ENCODE peak calls at places on chromosomes 12 and 14, in eight cellular contexts. N, C, X, E, B, A, T and F are unnamed samples.

GRCh38 chr12:79247494-79247893 is 382.9 kb downstream of the SYT1 start:
- DNase-seq in N (no peak), C (no peak), X (no peak), E (no peak), B (no peak), A (no peak), T (no peak), F (no peak)

GRCh38 chr14:35682802-35683201 is 126.3 kb downstream of the RALGAPA1 start:
- DNase-seq in N (peak; percentile 30), C (no peak), X (no peak), E (no peak), B (no peak), A (no peak), T (no peak), F (no peak)

GRCh38 chr12:109732321-109733305 is 19.0 kb downstream of the FAM222A start:
- DNase-seq in N (no peak), C (no peak), X (no peak), E (peak; percentile 5), B (peak; percentile 62), A (peak; percentile 26), T (peak; percentile 61), F (peak; percentile 30)

GRCh38 chr12:95216704-95217376 is 427 bp downstream of the FGD6 start:
- DNase-seq in N (no peak), C (no peak), X (no peak), E (no peak), B (no peak), A (no peak), T (no peak), F (no peak)

GRCh38 chr14:81234268-81234667 is 13.5 kb upstream of the GTF2A1 start:
- DNase-seq in N (no peak), C (no peak), X (no peak), E (no peak), B (no peak), A (no peak), T (no peak), F (no peak)

GRCh38 chr12:63319936-63320633 is 169.1 kb upstream of the AVPR1A start:
- DNase-seq in N (no peak), C (no peak), X (peak; percentile 60), E (no peak), B (no peak), A (no peak), T (no peak), F (no peak)

GRCh38 chr12:79098530-79098929 is 234.0 kb downstream of the SYT1 start:
- DNase-seq in N (no peak), C (no peak), X (no peak), E (no peak), B (no peak), A (no peak), T (no peak), F (no peak)

GRCh38 chr14:95470942-95471499 is 45.4 kb downstream of the SYNE3 start:
- DNase-seq in N (no peak), C (no peak), X (no peak), E (no peak), B (no peak), A (no peak), T (no peak), F (no peak)

GRCh38 chr14:57122129-57122528 is 146.6 kb downstream of the EXOC5 start:
- DNase-seq in N (no peak), C (no peak), X (no peak), E (no peak), B (no peak), A (no peak), T (no peak), F (no peak)

GRCh38 chr14:52080817-52081755 is 12.2 kb upstream of the NID2 start:
- DNase-seq in N (peak; percentile 96), C (no peak), X (peak; percentile 96), E (no peak), B (no peak), A (no peak), T (no peak), F (no peak)

GRCh38 chr14:50615056-50615455 is 53.0 kb downstream of the SAV1 start:
- DNase-seq in N (no peak), C (no peak), X (no peak), E (no peak), B (no peak), A (no peak), T (no peak), F (no peak)

GRCh38 chr12:113204806-113205205 is 16.5 kb upstream of the TPCN1 start:
- DNase-seq in N (no peak), C (no peak), X (no peak), E (no peak), B (no peak), A (no peak), T (no peak), F (no peak)

GRCh38 chr12:69348162-69348938 is at the start of gene LYZ:
- DNase-seq in N (no peak), C (no peak), X (no peak), E (no peak), B (no peak), A (no peak), T (no peak), F (no peak)
- H3K27ac ChIP-seq in N (no peak within 1 kb of the TSS), C (no peak within 1 kb of the TSS), X (no peak within 1 kb of the TSS), E (no peak within 1 kb of the TSS), B (peak within 1 kb of the TSS; percentile 89), A (no peak within 1 kb of the TSS), T (no peak within 1 kb of the TSS), F (no peak within 1 kb of the TSS)

GRCh38 chr12:121096199-121096798 is 36.4 kb upstream of the P2RX7 start:
- DNase-seq in N (no peak), C (no peak), X (no peak), E (no peak), B (no peak), A (no peak), T (no peak), F (no peak)
- TF ChIP-seq CTCF in N (no peak), C (no peak), X (no peak), E (no peak), B (peak; percentile 32), A (no peak), T (no peak), F (no peak)

GRCh38 chr12:54016478-54016964 is 7.7 kb downstream of the HOXC8 start:
- DNase-seq in N (no peak), C (peak; percentile 20), X (no peak), E (peak; percentile 49), B (peak; percentile 56), A (no peak), T (no peak), F (no peak)
- H3K4me3 ChIP-seq in N (no peak overlapping the region), C (no peak overlapping the region), X (no peak overlapping the region), E (peak overlapping the region; percentile 49), B (no peak overlapping the region), A (peak overlapping the region; percentile 45), T (no peak overlapping the region), F (no peak overlapping the region)

GRCh38 chr14:90655829-90656228 is 160.4 kb downstream of the TTC7B start:
- DNase-seq in N (no peak), C (no peak), X (no peak), E (no peak), B (no peak), A (no peak), T (no peak), F (no peak)
- H3K27ac ChIP-seq in N (no peak overlapping the region), C (no peak overlapping the region), X (no peak overlapping the region), E (no peak overlapping the region), B (no peak overlapping the region), A (no peak overlapping the region), T (no peak overlapping the region), F (peak overlapping the region; percentile 85)

GRCh38 chr14:20657216-20658211 is 16.0 kb upstream of the OR6S1 start:
- DNase-seq in N (no peak), C (no peak), X (peak; percentile 49), E (no peak), B (no peak), A (no peak), T (peak; percentile 59), F (no peak)
- TF ChIP-seq CTCF in N (no peak), C (no peak), X (peak; percentile 37), E (no peak), B (no peak), A (no peak), T (peak; percentile 36), F (no peak)

GRCh38 chr12:89080797-89081470 is 271.4 kb downstream of the DUSP6 start:
- DNase-seq in N (no peak), C (no peak), X (no peak), E (no peak), B (no peak), A (no peak), T (no peak), F (no peak)
- H3K4me3 ChIP-seq in N (no peak overlapping the region), C (no peak overlapping the region), X (no peak overlapping the region), E (no peak overlapping the region), B (no peak overlapping the region), A (no peak overlapping the region), T (no peak overlapping the region), F (no peak overlapping the region)

GRCh38 chr14:88281447-88281846 is 41.6 kb downstream of the KCNK10 start:
- DNase-seq in N (no peak), C (no peak), X (no peak), E (no peak), B (no peak), A (no peak), T (no peak), F (no peak)
- H3K27ac ChIP-seq in N (no peak overlapping the region), C (no peak overlapping the region), X (no peak overlapping the region), E (no peak overlapping the region), B (no peak overlapping the region), A (no peak overlapping the region), T (no peak overlapping the region), F (no peak overlapping the region)